ENCODE peak calls at places on chromosomes 4 and X, in ten cellular contexts. F is T follicular helper cell; M is stimulated activated CD8-positive, alpha-beta memory T cell treated with anti-CD3 and anti-CD28 coated beads, Interleukin-4, amount 100 ng/mL, for 4 hours; S is CD4-positive, alpha-beta memory T cell; X is GM23338; I is AG08395; J is fibroblast of mammary gland; K is stimulated activated CD4-positive, alpha-beta T cell treated with anti-CD3 and anti-CD28 coated beads, TNF-alpha, amount 100 ng/mL, for 48 hours; T is nucleus accumbens; E is A549. H is an unnamed sample.

GRCh38 chr4:22091906-22092305 is 143.3 kb upstream of the KCNIP4 start:
- DNase-seq in J (no peak), I (no peak), S (no peak), E (no peak), F (no peak), T (no peak), X (no peak), K (no peak), M (no peak), H (no peak)

GRCh38 chr4:124564121-124564520 is 148.4 kb downstream of the ANKRD50 start:
- DNase-seq in I (no peak), J (no peak), S (no peak), M (no peak), F (no peak), T (no peak), K (no peak), X (no peak), E (no peak), H (no peak)

GRCh38 chrX:37060999-37061398 is 52.8 kb downstream of the FAM47C start:
- DNase-seq in F (no peak), I (peak; percentile 4), J (peak; percentile 46), M (no peak), X (peak; percentile 52), T (no peak), K (no peak), E (no peak), S (no peak), H (peak; percentile 0)

GRCh38 chr4:4519296-4519898 is 22.5 kb downstream of the STX18 start:
- DNase-seq in J (peak; percentile 50), F (no peak), E (peak; percentile 10), M (no peak), I (no peak), T (no peak), X (peak; percentile 67), S (no peak), K (no peak), H (no peak)

GRCh38 chrX:9310596-9310995 is 154.3 kb upstream of the TBL1X start:
- DNase-seq in J (peak; percentile 49), S (no peak), F (no peak), X (no peak), T (no peak), K (no peak), I (peak; percentile 52), E (no peak), M (no peak), H (no peak)

GRCh38 chrX:5857232-5857631 is 371.4 kb downstream of the NLGN4X start:
- DNase-seq in M (no peak), E (no peak), I (no peak), J (no peak), F (no peak), T (no peak), X (no peak), K (no peak), S (no peak), H (no peak)

GRCh38 chr4:54228064-54228527 is 997 bp upstream of the PDGFRA start:
- DNase-seq in I (peak; percentile 78), T (peak; percentile 41), F (no peak), J (peak; percentile 84), K (peak; percentile 30), S (no peak), M (no peak), E (peak; percentile 60), X (peak; percentile 92), H (no peak)

GRCh38 chr4:55125087-55125721 is at the start of gene KDR:
- DNase-seq in F (no peak), M (no peak), X (peak; percentile 90), J (peak; percentile 25), E (no peak), K (no peak), T (no peak), S (no peak), I (peak; percentile 31), H (no peak)

GRCh38 chr4:41560112-41560511 is 22.2 kb downstream of the LIMCH1 start:
- DNase-seq in T (no peak), X (no peak), J (no peak), E (no peak), F (no peak), I (no peak), S (no peak), M (no peak), K (no peak), H (no peak)

GRCh38 chr4:104421576-104421975 is 73.1 kb downstream of the CXXC4 start:
- DNase-seq in X (peak; percentile 25), F (no peak), S (no peak), J (no peak), E (no peak), T (no peak), M (no peak), K (no peak), I (no peak), H (no peak)

GRCh38 chr4:76570141-76570989 is 135.3 kb downstream of the SHROOM3 start:
- DNase-seq in I (peak; percentile 46), J (peak; percentile 63), T (no peak), E (no peak), S (no peak), F (no peak), K (no peak), M (no peak), X (no peak), H (no peak)

GRCh38 chrX:151386838-151387459 is 10.1 kb upstream of the VMA21 start:
- DNase-seq in F (no peak), M (no peak), E (no peak), I (no peak), J (no peak), T (no peak), X (no peak), K (no peak), S (no peak), H (no peak)

GRCh38 chr4:26885912-26886274 is 25.3 kb downstream of the STIM2 start:
- DNase-seq in K (no peak), J (no peak), S (peak; percentile 73), I (no peak), F (peak; percentile 16), X (peak; percentile 18), E (no peak), M (no peak), T (no peak), H (peak; percentile 54)

GRCh38 chrX:56766554-56767412 is 37.7 kb downstream of the NBDY start:
- DNase-seq in E (no peak), K (no peak), M (no peak), T (no peak), S (no peak), I (peak; percentile 41), F (no peak), J (peak; percentile 30), X (no peak), H (no peak)

GRCh38 chr4:85548841-85549240 is 73.9 kb downstream of the ARHGAP24 start:
- DNase-seq in K (no peak), S (no peak), T (no peak), F (no peak), I (no peak), X (no peak), J (peak; percentile 20), M (no peak), E (no peak), H (no peak)

GRCh38 chr4:119106036-119107000 is 29.3 kb upstream of the MYOZ2 start:
- DNase-seq in S (no peak), J (peak; percentile 32), K (no peak), X (no peak), I (peak; percentile 26), T (no peak), E (no peak), F (no peak), M (no peak), H (no peak)

GRCh38 chr4:177480796-177481195 is 38.6 kb upstream of the AGA start:
- DNase-seq in F (no peak), T (no peak), E (no peak), M (no peak), K (no peak), I (no peak), J (peak; percentile 34), S (no peak), X (no peak), H (no peak)

GRCh38 chr4:182370491-182370890 is 127.3 kb downstream of the TENM3 start:
- DNase-seq in X (no peak), J (peak; percentile 20), F (no peak), M (no peak), S (no peak), K (no peak), E (no peak), I (no peak), T (no peak), H (no peak)

GRCh38 chrX:9148626-9149385 is 114.9 kb upstream of the FAM9B start:
- DNase-seq in J (peak; percentile 80), E (no peak), K (no peak), S (no peak), I (peak; percentile 56), T (no peak), F (no peak), X (peak; percentile 66), M (no peak), H (no peak)

H was measured in KG1.